ENCODE peak calls at places on chromosome 9, in nine cellular contexts. One of them, this sample, is unnamed.

GRCh38 chr9:27206041-27206440 is 90.9 kb downstream of the EQTN start:
- DNase-seq in naive thymus-derived CD8-positive, alpha-beta T cell: no peak
- DNase-seq in fibroblast of the conjunctiva: no peak
- DNase-seq in amygdala: no peak
- DNase-seq in GM13977: no peak
- DNase-seq in NAMALWA: no peak
- DNase-seq in K562: no peak
- DNase-seq in fibroblast of lung: no peak
- DNase-seq in OCI-M1: no peak
- DNase-seq in this sample: no peak

GRCh38 chr9:33051149-33051548 is 25.3 kb downstream of the SMU1 start:
- DNase-seq in naive thymus-derived CD8-positive, alpha-beta T cell: no peak
- DNase-seq in fibroblast of the conjunctiva: no peak
- DNase-seq in amygdala: no peak
- DNase-seq in GM13977: no peak
- DNase-seq in NAMALWA: peak
- DNase-seq in K562: no peak
- DNase-seq in fibroblast of lung: no peak
- DNase-seq in OCI-M1: no peak
- DNase-seq in this sample: no peak

GRCh38 chr9:73023025-73023541 is 70.2 kb upstream of the ALDH1A1 start:
- DNase-seq in naive thymus-derived CD8-positive, alpha-beta T cell: no peak
- DNase-seq in fibroblast of the conjunctiva: peak
- DNase-seq in amygdala: peak
- DNase-seq in GM13977: peak
- DNase-seq in NAMALWA: peak
- DNase-seq in K562: no peak
- DNase-seq in fibroblast of lung: peak
- DNase-seq in OCI-M1: peak
- DNase-seq in this sample: no peak

GRCh38 chr9:127589955-127590370 is 22.1 kb upstream of the STXBP1 start:
- DNase-seq in naive thymus-derived CD8-positive, alpha-beta T cell: no peak
- DNase-seq in fibroblast of the conjunctiva: peak
- DNase-seq in amygdala: no peak
- DNase-seq in GM13977: peak
- DNase-seq in NAMALWA: peak
- DNase-seq in K562: peak
- DNase-seq in fibroblast of lung: peak
- DNase-seq in OCI-M1: peak
- DNase-seq in this sample: peak

GRCh38 chr9:38172601-38173000 is 103.6 kb upstream of the SHB start:
- DNase-seq in naive thymus-derived CD8-positive, alpha-beta T cell: no peak
- DNase-seq in fibroblast of the conjunctiva: no peak
- DNase-seq in amygdala: no peak
- DNase-seq in GM13977: no peak
- DNase-seq in NAMALWA: no peak
- DNase-seq in K562: no peak
- DNase-seq in fibroblast of lung: no peak
- DNase-seq in OCI-M1: no peak
- DNase-seq in this sample: no peak

GRCh38 chr9:127183814-127184582 is 61.6 kb upstream of the ANGPTL2 start:
- DNase-seq in naive thymus-derived CD8-positive, alpha-beta T cell: no peak
- DNase-seq in fibroblast of the conjunctiva: no peak
- DNase-seq in amygdala: peak
- DNase-seq in GM13977: peak
- DNase-seq in NAMALWA: no peak
- DNase-seq in K562: no peak
- DNase-seq in fibroblast of lung: no peak
- DNase-seq in OCI-M1: no peak
- DNase-seq in this sample: no peak

GRCh38 chr9:119322137-119322695 is 47.0 kb downstream of the BRINP1 start:
- DNase-seq in naive thymus-derived CD8-positive, alpha-beta T cell: no peak
- DNase-seq in fibroblast of the conjunctiva: no peak
- DNase-seq in amygdala: peak
- DNase-seq in GM13977: no peak
- DNase-seq in NAMALWA: no peak
- DNase-seq in K562: no peak
- DNase-seq in fibroblast of lung: peak
- DNase-seq in OCI-M1: no peak
- DNase-seq in this sample: no peak

GRCh38 chr9:135075234-135076142 is 12.0 kb upstream of the OLFM1 start:
- DNase-seq in naive thymus-derived CD8-positive, alpha-beta T cell: no peak
- DNase-seq in fibroblast of the conjunctiva: no peak
- DNase-seq in amygdala: peak
- DNase-seq in GM13977: no peak
- DNase-seq in NAMALWA: no peak
- DNase-seq in K562: no peak
- DNase-seq in fibroblast of lung: peak
- DNase-seq in OCI-M1: no peak
- DNase-seq in this sample: peak

GRCh38 chr9:6759114-6759977 is 1.6 kb downstream of the KDM4C start:
- DNase-seq in naive thymus-derived CD8-positive, alpha-beta T cell: peak
- DNase-seq in fibroblast of the conjunctiva: peak
- DNase-seq in amygdala: no peak
- DNase-seq in GM13977: peak
- DNase-seq in NAMALWA: peak
- DNase-seq in K562: no peak
- DNase-seq in fibroblast of lung: peak
- DNase-seq in OCI-M1: peak
- DNase-seq in this sample: no peak

GRCh38 chr9:98081477-98082219 is 25.1 kb downstream of the NANS start:
- DNase-seq in naive thymus-derived CD8-positive, alpha-beta T cell: no peak
- DNase-seq in fibroblast of the conjunctiva: no peak
- DNase-seq in amygdala: no peak
- DNase-seq in GM13977: no peak
- DNase-seq in NAMALWA: no peak
- DNase-seq in K562: no peak
- DNase-seq in fibroblast of lung: peak
- DNase-seq in OCI-M1: no peak
- DNase-seq in this sample: no peak

GRCh38 chr9:78296208-78296892 is 575 bp upstream of the PSAT1 start:
- DNase-seq in naive thymus-derived CD8-positive, alpha-beta T cell: no peak
- DNase-seq in fibroblast of the conjunctiva: peak
- DNase-seq in amygdala: peak
- DNase-seq in GM13977: peak
- DNase-seq in NAMALWA: no peak
- DNase-seq in K562: no peak
- DNase-seq in fibroblast of lung: peak
- DNase-seq in OCI-M1: peak
- DNase-seq in this sample: peak

GRCh38 chr9:32251539-32251938 is 132.9 kb upstream of the ACO1 start:
- DNase-seq in naive thymus-derived CD8-positive, alpha-beta T cell: no peak
- DNase-seq in fibroblast of the conjunctiva: peak
- DNase-seq in amygdala: peak
- DNase-seq in GM13977: peak
- DNase-seq in NAMALWA: peak
- DNase-seq in K562: peak
- DNase-seq in fibroblast of lung: peak
- DNase-seq in OCI-M1: peak
- DNase-seq in this sample: peak

GRCh38 chr9:136995772-136996308 is 528 bp downstream of the CLIC3 start:
- DNase-seq in naive thymus-derived CD8-positive, alpha-beta T cell: no peak
- DNase-seq in fibroblast of the conjunctiva: no peak
- DNase-seq in amygdala: no peak
- DNase-seq in GM13977: no peak
- DNase-seq in NAMALWA: no peak
- DNase-seq in K562: no peak
- DNase-seq in fibroblast of lung: peak
- DNase-seq in OCI-M1: no peak
- DNase-seq in this sample: no peak

GRCh38 chr9:99112750-99113417 is 8.0 kb downstream of the TGFBR1 start:
- DNase-seq in naive thymus-derived CD8-positive, alpha-beta T cell: no peak
- DNase-seq in fibroblast of the conjunctiva: no peak
- DNase-seq in amygdala: no peak
- DNase-seq in GM13977: no peak
- DNase-seq in NAMALWA: no peak
- DNase-seq in K562: no peak
- DNase-seq in fibroblast of lung: no peak
- DNase-seq in OCI-M1: peak
- DNase-seq in this sample: no peak